ENCODE peak calls at places on chromosomes 5 and 9, in eight cellular contexts. H is HCT116, U is Peyer's patch, R is heart right ventricle, G is mesendoderm, N is upper lobe of left lung, K is fibroblast of lung, C is A673. I is an unnamed sample.

GRCh38 chr5:94241288-94241651 is 377.1 kb downstream of the KIAA0825 start:
- DNase-seq in N (no peak), K (peak; percentile 94), C (no peak), U (no peak), H (peak; percentile 62), R (no peak), G (no peak), I (no peak)

GRCh38 chr5:64497390-64497789 is 8.4 kb upstream of the RGS7BP start:
- DNase-seq in H (no peak), U (no peak), G (peak; percentile 84), N (no peak), K (peak; percentile 23), C (no peak), R (no peak), I (no peak)

GRCh38 chr9:121730188-121730587 is 78.8 kb downstream of the DAB2IP start:
- DNase-seq in N (no peak), R (no peak), K (no peak), G (no peak), U (no peak), C (no peak), H (no peak), I (no peak)

GRCh38 chr9:17627641-17628040 is 48.8 kb downstream of the SH3GL2 start:
- DNase-seq in C (no peak), U (no peak), N (no peak), H (no peak), K (peak; percentile 23), R (no peak), G (no peak), I (no peak)

GRCh38 chr9:119968837-119969707 is 599.8 kb upstream of the BRINP1 start:
- DNase-seq in G (peak; percentile 79), U (peak; percentile 82), R (peak; percentile 68), H (peak; percentile 16), C (peak; percentile 76), K (peak; percentile 65), N (no peak), I (peak; percentile 14)

GRCh38 chr9:4663956-4664355 is 1.9 kb downstream of the PLPP6 start:
- DNase-seq in K (no peak), U (no peak), H (no peak), R (no peak), C (no peak), N (no peak), G (no peak), I (no peak)

GRCh38 chr5:4230531-4230904 is 634.9 kb downstream of the IRX1 start:
- DNase-seq in G (no peak), U (no peak), R (no peak), K (no peak), H (no peak), C (no peak), N (peak; percentile 38), I (no peak)

GRCh38 chr5:180806351-180807011 is 3.9 kb upstream of the MGAT1 start:
- DNase-seq in H (no peak), C (no peak), N (no peak), G (no peak), K (no peak), U (peak; percentile 53), R (no peak), I (no peak)

GRCh38 chr5:82356808-82357671 is 78.9 kb upstream of the RPS23 start:
- DNase-seq in H (peak; percentile 98), G (peak; percentile 81), U (peak; percentile 83), C (no peak), K (peak; percentile 100), N (no peak), R (peak; percentile 87), I (peak; percentile 87)

DNA sequence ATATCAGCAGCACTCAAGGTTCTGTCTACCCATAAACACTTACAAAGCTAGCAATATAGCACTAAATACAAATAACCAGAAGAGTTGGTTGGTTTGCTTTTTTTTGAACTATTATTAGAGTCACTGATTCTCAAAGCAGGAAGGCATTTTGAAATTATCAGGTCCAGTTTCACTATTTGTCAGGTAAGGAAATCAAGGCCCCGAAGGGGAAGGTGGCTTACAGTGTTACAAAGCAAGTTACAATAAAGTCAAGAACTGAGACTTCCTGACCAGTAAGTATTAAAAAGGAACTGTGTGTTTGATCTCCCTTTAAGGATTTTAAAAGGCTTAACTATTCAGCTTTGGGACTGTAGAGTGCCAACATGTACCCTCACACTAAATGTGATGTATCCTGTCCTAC is 10.8 kb downstream of the C5orf15 start:
- DNase-seq in R (no peak), C (no peak), N (no peak), U (no peak), H (no peak), K (no peak), G (no peak), I (no peak)
- H3K4me3 ChIP-seq in R (no peak overlapping the region), C (no peak overlapping the region), N (no peak overlapping the region), U (no peak overlapping the region), H (no peak overlapping the region), K (no peak overlapping the region), G (no peak overlapping the region), I (no peak overlapping the region)

GRCh38 chr9:113887436-113887835 is 11.3 kb downstream of the ZNF618 start:
- DNase-seq in H (no peak), K (no peak), N (no peak), C (no peak), U (no peak), R (no peak), G (no peak), I (no peak)
- H3K4me3 ChIP-seq in H (no peak overlapping the region), K (no peak overlapping the region), N (no peak overlapping the region), C (no peak overlapping the region), U (no peak overlapping the region), R (no peak overlapping the region), G (no peak overlapping the region), I (no peak overlapping the region)

DNA sequence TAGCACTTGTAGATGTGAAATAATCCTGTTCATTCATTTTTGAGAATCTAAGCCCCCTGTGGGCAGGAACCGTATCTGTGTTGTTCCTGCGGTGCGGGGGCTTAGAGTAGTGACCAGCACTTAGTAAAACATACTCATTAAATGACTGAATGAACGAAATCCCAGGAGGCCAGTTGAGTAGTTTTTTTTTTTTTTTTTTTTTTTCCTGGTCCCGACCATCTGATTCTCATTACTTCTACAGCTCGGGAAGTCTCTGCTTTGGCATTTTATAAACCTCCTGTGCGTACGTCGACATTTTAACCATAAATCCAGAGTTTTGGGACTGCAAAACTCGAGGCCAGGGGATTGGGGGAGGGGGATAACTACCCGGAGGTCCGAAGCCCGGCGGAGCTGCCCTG is 31.5 kb upstream of the SPRY4 start:
- DNase-seq in U (peak; percentile 36), N (no peak), H (no peak), R (no peak), G (no peak), K (peak; percentile 69), C (peak; percentile 86), I (peak; percentile 57)
- H3K4me3 ChIP-seq in U (peak overlapping the region; percentile 70), N (peak overlapping the region; percentile 66), H (peak overlapping the region; percentile 25), R (peak overlapping the region; percentile 64), G (no peak overlapping the region), K (peak overlapping the region; percentile 55), C (peak overlapping the region; percentile 44), I (peak overlapping the region; percentile 55)

DNA sequence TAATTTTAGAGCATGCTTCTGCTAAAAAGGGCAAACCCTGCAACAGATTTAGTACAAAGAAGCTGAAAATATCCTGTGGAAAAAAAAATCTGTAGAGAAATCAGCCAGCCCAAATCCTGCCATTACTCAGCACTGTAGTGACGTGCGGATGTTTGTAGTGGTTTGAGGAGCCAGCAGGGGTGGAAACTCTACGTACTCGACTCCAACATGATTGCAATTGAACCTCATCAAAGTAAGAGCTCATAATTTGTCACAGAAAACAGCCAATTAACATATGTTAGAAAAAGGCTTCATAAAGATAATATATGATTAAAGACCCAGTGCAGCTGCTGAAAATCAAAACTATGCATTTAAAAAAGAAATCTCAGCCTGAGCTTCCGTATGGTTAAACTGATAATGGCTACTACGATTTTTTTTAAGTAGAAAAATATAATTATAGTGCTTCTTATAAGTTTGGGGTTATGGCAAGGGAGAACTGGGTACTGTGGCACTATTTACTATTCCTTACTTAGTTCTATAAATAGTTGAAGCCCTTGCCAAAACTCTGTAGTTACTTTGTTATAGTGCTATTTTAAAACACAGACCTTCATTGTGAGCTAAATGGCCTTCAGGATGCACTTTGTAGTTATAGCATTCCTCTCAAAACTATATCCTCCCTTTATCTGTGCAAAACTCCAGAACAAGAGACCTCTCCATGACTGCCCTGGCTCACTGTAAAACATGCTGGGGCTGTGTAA is 49.4 kb downstream of the MEF2C start:
- DNase-seq in N (no peak), K (peak; percentile 63), R (peak; percentile 81), C (no peak), H (no peak), G (peak; percentile 12), U (peak; percentile 77), I (peak; percentile 45)
- H3K4me3 ChIP-seq in N (peak overlapping the region; percentile 14), K (peak overlapping the region; percentile 47), R (peak overlapping the region; percentile 30), C (no peak overlapping the region), H (no peak overlapping the region), G (no peak overlapping the region), U (no peak overlapping the region), I (no peak overlapping the region)